ENCODE peak calls at places on chromosome 22, in eight cellular contexts. U is endothelial cell; Q is T-cell; D is psoas muscle; I is neural crest cell; G is tibial nerve; P is activated naive CD4-positive, alpha-beta T cell treated with anti-CD3 and anti-CD28 coated beads, Interleukin-2, amount 10 ng/mL, durations not matched to agents 7 days and 5 days; S is fibroblast of the aortic adventitia. R is an unnamed sample.

GRCh38 chr22:22113701-22114100 is 130.9 kb upstream of the VPREB1 start:
- DNase-seq in U (no peak), Q (no peak), D (no peak), I (no peak), G (no peak), P (no peak), S (no peak), R (no peak)

GRCh38 chr22:45210174-45210573 is 30.5 kb downstream of the KIAA0930 start:
- DNase-seq in U (no peak), Q (no peak), D (no peak), I (no peak), G (no peak), P (no peak), S (no peak), R (no peak)

GRCh38 chr22:20656902-20657836 is 116.7 kb upstream of the SERPIND1 start:
- DNase-seq in U (no peak), Q (no peak), D (no peak), I (no peak), G (no peak), P (no peak), S (peak), R (peak)

GRCh38 chr22:41437198-41437597 is 9.4 kb downstream of the TOB2 start:
- DNase-seq in U (no peak), Q (no peak), D (no peak), I (no peak), G (no peak), P (no peak), S (no peak), R (no peak)

GRCh38 chr22:33579448-33580093 is 340.7 kb downstream of the LARGE1 start:
- DNase-seq in U (peak), Q (no peak), D (peak), I (peak), G (peak), P (peak), S (peak), R (peak)

GRCh38 chr22:48068323-48068722 is 1305.9 kb downstream of the TBC1D22A start:
- DNase-seq in U (no peak), Q (no peak), D (no peak), I (no peak), G (no peak), P (no peak), S (no peak), R (no peak)

GRCh38 chr22:43521716-43522115 is 109.9 kb downstream of the MPPED1 start:
- DNase-seq in U (no peak), Q (no peak), D (no peak), I (no peak), G (no peak), P (no peak), S (no peak), R (no peak)

GRCh38 chr22:40665312-40665711 is 14.0 kb upstream of the MCHR1 start:
- DNase-seq in U (no peak), Q (no peak), D (no peak), I (no peak), G (no peak), P (no peak), S (peak), R (no peak)

GRCh38 chr22:29625090-29625825 is 21.8 kb downstream of the NF2 start:
- DNase-seq in U (peak), Q (peak), D (peak), I (peak), G (peak), P (peak), S (no peak), R (peak)

GRCh38 chr22:35422936-35423335 is 23.0 kb downstream of the MCM5 start:
- DNase-seq in U (no peak), Q (no peak), D (no peak), I (no peak), G (no peak), P (no peak), S (no peak), R (no peak)

GRCh38 chr22:40451230-40451629 is 80.8 kb downstream of the SGSM3 start:
- DNase-seq in U (no peak), Q (no peak), D (no peak), I (no peak), G (no peak), P (peak), S (peak), R (no peak)

GRCh38 chr22:23072911-23073491 is 2.7 kb downstream of the GNAZ start:
- DNase-seq in U (no peak), Q (no peak), D (peak), I (no peak), G (no peak), P (no peak), S (no peak), R (no peak)

GRCh38 chr22:31898406-31898805 is 45.9 kb upstream of the YWHAH start:
- DNase-seq in U (no peak), Q (no peak), D (no peak), I (no peak), G (no peak), P (no peak), S (no peak), R (no peak)

GRCh38 chr22:24427500-24428164 is at the start of gene ADORA2A:
- DNase-seq in U (no peak), Q (peak), D (no peak), I (no peak), G (no peak), P (peak), S (no peak), R (no peak)

GRCh38 chr22:17607891-17608521 is 20.5 kb downstream of the ATP6V1E1 start:
- DNase-seq in U (no peak), Q (no peak), D (no peak), I (no peak), G (no peak), P (no peak), S (no peak), R (no peak)

GRCh38 chr22:37462983-37463382 is 23.2 kb downstream of the MFNG start:
- DNase-seq in U (peak), Q (no peak), D (no peak), I (peak), G (no peak), P (peak), S (peak), R (peak)

GRCh38 chr22:22928666-22929380 is 41.2 kb downstream of the IGLL5 start:
- DNase-seq in U (no peak), Q (peak), D (no peak), I (no peak), G (no peak), P (peak), S (peak), R (peak)

GRCh38 chr22:30212363-30212995 is 34.1 kb downstream of the LIF start:
- DNase-seq in U (no peak), Q (no peak), D (peak), I (no peak), G (peak), P (no peak), S (peak), R (no peak)

R was measured in SJCRH30.